ENCODE peak calls at places on chromosomes 1 and 21, in seven cellular contexts. L is H54; Q is T follicular helper cell; J is T-helper 9 cell; G is G401; S is stimulated activated CD8-positive, alpha-beta memory T cell treated with anti-CD3 and anti-CD28 coated beads, Interleukin-4, amount 100 ng/mL, for 48 hours; V is psoas muscle. Y is an unnamed sample.

GRCh38 chr1:200588698-200589097 is 31.9 kb downstream of the KIF14 start:
- DNase-seq in L (no peak), Q (no peak), J (no peak), G (no peak), S (no peak), V (no peak), Y (no peak)

GRCh38 chr1:22709891-22710687 is 550 bp upstream of the EPHB2 start:
- DNase-seq in L (peak), Q (peak), J (no peak), G (peak), S (peak), V (peak), Y (peak)

GRCh38 chr1:53860967-53861411 is 22.9 kb upstream of the NDC1 start:
- DNase-seq in L (peak), Q (peak), J (peak), G (peak), S (peak), V (no peak), Y (peak)

GRCh38 chr1:212512731-212513559 is 80.2 kb downstream of the NENF start:
- DNase-seq in L (peak), Q (no peak), J (no peak), G (peak), S (no peak), V (no peak), Y (peak)

GRCh38 chr21:14120091-14120734 is 90.5 kb downstream of the LIPI start:
- DNase-seq in L (peak), Q (no peak), J (no peak), G (peak), S (peak), V (no peak), Y (peak)

GRCh38 chr1:243217401-243217800 is 37.7 kb downstream of the CEP170 start:
- DNase-seq in L (no peak), Q (no peak), J (no peak), G (no peak), S (no peak), V (no peak), Y (no peak)

GRCh38 chr1:207241164-207241934 is 80.1 kb upstream of the CD55 start:
- DNase-seq in L (no peak), Q (no peak), J (no peak), G (no peak), S (no peak), V (no peak), Y (no peak)

GRCh38 chr1:27086628-27087027 is 68.3 kb downstream of the SLC9A1 start:
- DNase-seq in L (no peak), Q (no peak), J (no peak), G (no peak), S (no peak), V (no peak), Y (no peak)

GRCh38 chr1:224579526-224579925 is 36.6 kb upstream of the CNIH3 start:
- DNase-seq in L (no peak), Q (no peak), J (no peak), G (no peak), S (no peak), V (no peak), Y (peak)

GRCh38 chr1:227898502-227899140 is 49.1 kb downstream of the WNT9A start:
- DNase-seq in L (no peak), Q (no peak), J (no peak), G (no peak), S (peak), V (peak), Y (no peak)

GRCh38 chr1:90204780-90205179 is 209.9 kb downstream of the ZNF326 start:
- DNase-seq in L (no peak), Q (no peak), J (no peak), G (no peak), S (no peak), V (no peak), Y (no peak)

GRCh38 chr1:201361652-201362504 is 15.6 kb downstream of the TNNT2 start:
- DNase-seq in L (peak), Q (no peak), J (no peak), G (peak), S (peak), V (peak), Y (peak)

GRCh38 chr21:34107606-34108005 is 34.2 kb downstream of the MRPS6 start:
- DNase-seq in L (no peak), Q (no peak), J (no peak), G (no peak), S (no peak), V (no peak), Y (no peak)

GRCh38 chr1:34865981-34866761 is 6.6 kb upstream of the SMIM12 start:
- DNase-seq in L (peak), Q (peak), J (peak), G (peak), S (peak), V (peak), Y (peak)

GRCh38 chr1:226717256-226717909 is 21.7 kb downstream of the ITPKB start:
- DNase-seq in L (peak), Q (no peak), J (no peak), G (no peak), S (no peak), V (no peak), Y (peak)

GRCh38 chr1:23756676-23757075 is 13.4 kb downstream of the ELOA start:
- DNase-seq in L (no peak), Q (no peak), J (no peak), G (no peak), S (no peak), V (no peak), Y (peak)

GRCh38 chr1:231407537-231408396 is 14.3 kb downstream of the EGLN1 start:
- DNase-seq in L (no peak), Q (no peak), J (no peak), G (no peak), S (no peak), V (no peak), Y (peak)

GRCh38 chr1:22018583-22019559 is 17.4 kb downstream of the CELA3A start:
- DNase-seq in L (peak), Q (peak), J (peak), G (no peak), S (peak), V (peak), Y (peak)

GRCh38 chr1:173914366-173914871 is 2.7 kb downstream of the SERPINC1 start:
- DNase-seq in L (peak), Q (no peak), J (peak), G (no peak), S (peak), V (no peak), Y (peak)

GRCh38 chr1:112284796-112285195 is 111.2 kb upstream of the CTTNBP2NL start:
- DNase-seq in L (no peak), Q (no peak), J (no peak), G (no peak), S (no peak), V (no peak), Y (no peak)

GRCh38 chr1:107076846-107077245 is 20.4 kb downstream of the PRMT6 start:
- DNase-seq in L (peak), Q (no peak), J (no peak), G (no peak), S (no peak), V (no peak), Y (peak)

GRCh38 chr1:85865183-85865582 is 156.9 kb upstream of the ZNHIT6 start:
- DNase-seq in L (no peak), Q (no peak), J (no peak), G (no peak), S (no peak), V (no peak), Y (no peak)

GRCh38 chr1:173329747-173330146 is 122.6 kb upstream of the TNFSF4 start:
- DNase-seq in L (no peak), Q (no peak), J (no peak), G (no peak), S (no peak), V (no peak), Y (peak)

GRCh38 chr1:41028034-41028642 is 6.6 kb upstream of the SLFNL1 start:
- DNase-seq in L (no peak), Q (no peak), J (no peak), G (no peak), S (no peak), V (no peak), Y (no peak)

GRCh38 chr1:66704177-66704880 is 47.9 kb upstream of the DYNLT5 start:
- DNase-seq in L (no peak), Q (no peak), J (no peak), G (no peak), S (no peak), V (no peak), Y (no peak)

GRCh38 chr1:226738421-226738994 is 574 bp downstream of the ITPKB start:
- DNase-seq in L (peak), Q (no peak), J (peak), G (peak), S (peak), V (peak), Y (peak)

GRCh38 chr1:85321237-85321964 is 45.0 kb upstream of the BCL10 start:
- DNase-seq in L (no peak), Q (no peak), J (no peak), G (peak), S (peak), V (no peak), Y (peak)

GRCh38 chr1:91851130-91852010 is 34.6 kb downstream of the TGFBR3 start:
- DNase-seq in L (peak), Q (no peak), J (no peak), G (no peak), S (no peak), V (peak), Y (peak)

GRCh38 chr1:206486995-206487788 is 16.9 kb downstream of the IKBKE start:
- DNase-seq in L (no peak), Q (no peak), J (no peak), G (no peak), S (no peak), V (no peak), Y (no peak)

GRCh38 chr1:25017436-25018109 is 87.5 kb upstream of the RUNX3 start:
- DNase-seq in L (peak), Q (no peak), J (no peak), G (no peak), S (no peak), V (no peak), Y (peak)

GRCh38 chr1:113205980-113206766 is 133.2 kb downstream of the LRIG2 start:
- DNase-seq in L (no peak), Q (no peak), J (no peak), G (no peak), S (no peak), V (no peak), Y (no peak)

GRCh38 chr1:223091928-223092327 is 51.1 kb downstream of the TLR5 start:
- DNase-seq in L (no peak), Q (no peak), J (no peak), G (no peak), S (no peak), V (no peak), Y (no peak)

GRCh38 chr1:212545941-212546638 is 62.5 kb upstream of the ATF3 start:
- DNase-seq in L (no peak), Q (no peak), J (no peak), G (no peak), S (no peak), V (no peak), Y (no peak)

GRCh38 chr1:17624540-17625256 is 85.2 kb downstream of the ARHGEF10L start:
- DNase-seq in L (peak), Q (no peak), J (no peak), G (no peak), S (no peak), V (peak), Y (peak)

GRCh38 chr21:45592626-45593134 is 50.4 kb upstream of the SLC19A1 start:
- DNase-seq in L (no peak), Q (no peak), J (no peak), G (no peak), S (no peak), V (no peak), Y (no peak)